ENCODE peak calls at places on chromosomes 4 and X, in four cellular contexts. V is heart left ventricle, D is cardiac muscle cell, G is uterus. T is an unnamed sample.

GRCh38 chrX:134025986-134026731 is 40.8 kb upstream of the GPC3 start:
- DNase-seq in D (peak; percentile 22), G (no peak), V (no peak), T (no peak)

GRCh38 chrX:13376857-13377441 is 57.1 kb upstream of the ATXN3L start:
- DNase-seq in D (no peak), V (peak; percentile 16), G (peak; percentile 41), T (no peak)

GRCh38 chr4:25504932-25505636 is 128.0 kb downstream of the ANAPC4 start:
- DNase-seq in G (no peak), V (no peak), D (no peak), T (no peak)

GRCh38 chr4:7806080-7806630 is 133.5 kb downstream of the AFAP1 start:
- DNase-seq in D (peak; percentile 58), V (peak; percentile 88), G (peak; percentile 86), T (peak; percentile 96)

GRCh38 chrX:937391-937790 is 275.1 kb downstream of the CRLF2 start:
- DNase-seq in V (no peak), D (no peak), G (no peak), T (no peak)

GRCh38 chr4:180949825-180950224 is 1293.4 kb upstream of the TENM3 start:
- DNase-seq in G (no peak), D (no peak), V (no peak), T (no peak)

GRCh38 chrX:40152706-40153334 is 55.1 kb upstream of the BCOR start:
- DNase-seq in V (peak; percentile 49), D (no peak), G (peak; percentile 40), T (peak; percentile 86)

GRCh38 chr4:158896459-158897238 is 127.8 kb downstream of the FNIP2 start:
- DNase-seq in D (no peak), G (no peak), V (no peak), T (no peak)

GRCh38 chrX:48676893-48677270 is 6.7 kb upstream of the WAS start:
- DNase-seq in G (no peak), D (no peak), V (no peak), T (no peak)

GRCh38 chr4:53361451-53361850 is 4.4 kb downstream of the SCFD2 start:
- DNase-seq in G (no peak), D (no peak), V (no peak), T (no peak)

GRCh38 chrX:109487640-109488039 is 5.8 kb upstream of the GUCY2F start:
- DNase-seq in V (no peak), D (no peak), G (no peak), T (no peak)

GRCh38 chrX:37926700-37927099 is 79.3 kb upstream of the DYNLT3 start:
- DNase-seq in V (no peak), D (peak; percentile 30), G (no peak), T (no peak)

GRCh38 chr4:158193171-158193749 is 17.0 kb upstream of the TMEM144 start:
- DNase-seq in D (peak; percentile 43), G (no peak), V (no peak), T (no peak)

GRCh38 chrX:56572975-56573374 is 9.5 kb downstream of the UBQLN2 start:
- DNase-seq in G (no peak), D (no peak), V (no peak), T (no peak)

GRCh38 chr4:142128529-142128928 is 492.1 kb downstream of the IL15 start:
- DNase-seq in V (peak; percentile 25), G (peak; percentile 15), D (no peak), T (peak; percentile 14)

GRCh38 chr4:168585168-168586091 is 88.6 kb downstream of the PALLD start:
- DNase-seq in G (peak; percentile 89), D (peak; percentile 80), V (peak; percentile 80), T (peak; percentile 93)

GRCh38 chrX:109733658-109734022 is 583 bp upstream of the ACSL4 start:
- DNase-seq in G (no peak), D (no peak), V (no peak), T (no peak)

GRCh38 chrX:155434906-155435743 is 23.3 kb downstream of the F8A3 start:
- DNase-seq in G (peak; percentile 19), D (no peak), V (no peak), T (peak; percentile 61)

GRCh38 chr4:142883433-142883832 is 37.3 kb upstream of the INPP4B start:
- DNase-seq in D (peak; percentile 38), G (no peak), V (no peak), T (no peak)

GRCh38 chr4:106569151-106570029 is 200.8 kb upstream of the GIMD1 start:
- DNase-seq in V (no peak), G (no peak), D (no peak), T (no peak)

GRCh38 chrX:143121471-143121870 is 95.7 kb downstream of the SPANXN4 start:
- DNase-seq in G (no peak), D (no peak), V (no peak), T (no peak)

GRCh38 chr4:54318904-54319303 is 89.8 kb downstream of the PDGFRA start:
- DNase-seq in V (no peak), G (no peak), D (peak; percentile 61), T (no peak)

GRCh38 chr4:36241771-36242170 is 2.5 kb downstream of the ARAP2 start:
- DNase-seq in G (no peak), V (no peak), D (no peak), T (no peak)

DNA sequence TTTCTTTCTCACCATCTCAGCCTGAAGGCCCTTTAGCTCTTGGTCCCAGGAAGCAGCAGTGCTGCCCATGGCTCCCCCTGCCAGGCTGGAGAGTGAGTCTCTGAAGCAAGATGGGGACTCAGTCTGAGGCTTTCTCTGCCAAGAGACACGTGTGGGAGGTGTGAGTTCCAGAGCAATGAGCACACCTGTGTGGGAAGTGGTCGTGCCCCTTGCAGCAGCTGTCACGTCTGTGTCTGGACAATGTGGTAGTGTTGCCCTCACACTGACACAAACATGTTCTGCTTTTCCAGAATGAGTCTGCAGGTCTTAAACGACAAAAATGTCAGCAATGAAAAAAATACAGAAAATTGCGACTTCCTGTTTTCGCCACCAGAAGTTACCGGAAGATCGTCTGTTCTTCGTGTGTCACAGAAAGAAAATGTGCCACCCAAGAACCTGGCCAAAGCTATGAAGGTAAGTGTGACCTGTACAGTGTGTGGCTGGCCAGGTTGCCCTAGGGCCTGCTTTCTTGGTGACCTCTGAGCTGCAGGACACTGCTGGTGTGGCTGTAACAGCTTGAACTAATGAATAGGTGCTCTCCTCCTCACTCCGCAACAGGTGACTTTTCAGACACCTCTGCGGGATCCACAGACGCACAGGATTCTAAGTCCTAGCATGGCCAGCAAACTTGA is 1.9 kb downstream of the TACC3 start:
- DNase-seq in V (no peak), G (no peak), D (no peak), T (no peak)
- H3K4me1 ChIP-seq in V (peaks cover 37% of the 10 kb centered on the region), G (no peaks in the 10 kb centered on the region), D (peaks cover 11% of the 10 kb centered on the region), T (no peaks in the 10 kb centered on the region)

GRCh38 chrX:28586891-28587635 is at the start of gene IL1RAPL1:
- DNase-seq in V (no peak), D (peak; percentile 74), G (no peak), T (no peak)
- H3K9me3 ChIP-seq in V (no peaks in the 10 kb centered on the region), D (no peaks in the 10 kb centered on the region), G (no peaks in the 10 kb centered on the region), T (no peaks in the 10 kb centered on the region)

GRCh38 chr4:48016141-48017107 is at the start of the genes CNGA1 and NIPAL1:
- DNase-seq in G (peak; percentile 49), D (peak; percentile 91), V (peak; percentile 61), T (peak; percentile 89)
- H3K27ac ChIP-seq in G (no peak within 1 kb of the TSS), D (peak within 1 kb of the TSS; percentile 79), V (no peak within 1 kb of the TSS), T (peak within 1 kb of the TSS; percentile 29)

GRCh38 chr4:156495109-156495508 is 476.5 kb downstream of the PDGFC start:
- DNase-seq in D (no peak), G (no peak), V (no peak), T (no peak)

GRCh38 chr4:156496797-156497196 is 474.8 kb downstream of the PDGFC start:
- DNase-seq in V (no peak), D (no peak), G (no peak), T (no peak)

GRCh38 chr4:156495836-156496235 is 475.8 kb downstream of the PDGFC start:
- DNase-seq in G (no peak), D (no peak), V (no peak), T (no peak)

GRCh38 chr4:156493858-156494257 is 477.7 kb downstream of the PDGFC start:
- DNase-seq in G (no peak), D (no peak), V (no peak), T (no peak)

DNA sequence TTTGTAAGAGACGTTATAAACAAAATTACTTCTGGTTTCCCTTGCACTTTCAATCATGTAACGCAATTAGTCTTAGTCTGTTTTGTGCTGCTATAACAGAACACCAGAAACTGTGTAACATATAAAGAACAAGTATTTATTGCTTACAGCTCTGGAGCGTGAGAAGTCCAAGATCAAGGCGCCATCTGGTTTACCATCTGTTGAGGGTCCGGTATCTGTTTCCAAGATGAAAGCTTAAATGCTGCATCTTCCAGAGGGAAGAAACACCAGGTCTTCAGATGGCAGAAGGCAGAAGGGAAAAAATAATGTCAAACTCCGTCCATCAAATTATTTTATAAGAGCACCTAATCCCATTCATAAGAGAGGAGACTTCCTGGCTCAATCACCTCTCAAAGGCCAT is 474.1 kb downstream of the PDGFC start:
- DNase-seq in V (no peak), D (no peak), G (no peak), T (no peak)
- H3K4me1 ChIP-seq in V (no peaks in the 10 kb centered on the region), D (no peaks in the 10 kb centered on the region), G (no peaks in the 10 kb centered on the region), T (no peaks in the 10 kb centered on the region)

DNA sequence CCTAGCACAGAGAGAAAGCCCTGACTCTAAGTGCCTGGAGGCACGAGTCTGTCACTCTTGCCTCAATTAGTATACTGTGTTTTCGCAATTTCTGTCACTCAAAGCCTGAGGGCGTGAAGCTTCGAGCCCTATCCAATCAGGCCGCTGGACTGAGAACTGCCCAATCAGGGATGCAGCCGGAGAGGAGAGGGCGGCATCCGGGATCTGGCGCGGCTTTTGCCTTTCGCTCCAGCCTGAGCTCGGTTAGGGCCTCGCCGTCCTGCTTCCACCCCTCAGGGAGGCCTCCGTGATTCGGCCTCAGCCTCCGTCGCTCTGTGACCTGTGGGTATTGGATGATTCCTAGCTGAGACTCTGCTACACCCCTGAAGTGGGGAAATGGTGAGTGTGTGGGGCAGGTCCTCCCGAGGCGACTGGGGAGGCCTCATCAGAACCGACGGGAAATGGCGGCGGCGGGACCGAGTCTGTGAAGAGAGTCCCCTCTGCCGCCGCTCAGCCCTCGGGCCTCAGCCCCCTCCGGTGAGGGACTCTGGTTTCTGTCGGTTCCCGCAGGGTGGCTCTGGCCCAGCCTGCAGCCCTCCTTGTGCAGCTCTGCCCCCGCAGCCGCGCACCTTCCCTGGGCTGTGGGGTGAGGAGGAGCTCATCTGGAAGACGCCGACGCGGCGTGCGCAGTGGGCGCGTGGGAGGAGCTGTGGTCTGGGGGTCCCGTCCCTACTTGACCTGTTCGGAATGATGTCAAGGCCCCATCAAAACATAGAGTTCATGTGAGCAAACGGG is 48.5 kb downstream of the ZNF141 start:
- DNase-seq in G (no peak), D (no peak), V (no peak), T (no peak)
- H3K9me3 ChIP-seq in G (no peaks in the 10 kb centered on the region), D (peaks cover 2% of the 10 kb centered on the region), V (peaks cover 15% of the 10 kb centered on the region), T (peaks cover 17% of the 10 kb centered on the region)

GRCh38 chrX:154051210-154051810 is 31.6 kb upstream of the IRAK1 start:
- DNase-seq in V (peak; percentile 54), G (peak; percentile 70), D (peak; percentile 62), T (peak; percentile 77)

GRCh38 chrX:154048398-154048797 is 28.7 kb upstream of the IRAK1 start:
- DNase-seq in V (no peak), G (no peak), D (no peak), T (no peak)

GRCh38 chrX:154049209-154050112 is 29.8 kb upstream of the IRAK1 start:
- DNase-seq in D (no peak), G (no peak), V (no peak), T (peak; percentile 66)

GRCh38 chrX:154047266-154047665 is 27.6 kb upstream of the IRAK1 start:
- DNase-seq in V (no peak), D (no peak), G (no peak), T (no peak)

DNA sequence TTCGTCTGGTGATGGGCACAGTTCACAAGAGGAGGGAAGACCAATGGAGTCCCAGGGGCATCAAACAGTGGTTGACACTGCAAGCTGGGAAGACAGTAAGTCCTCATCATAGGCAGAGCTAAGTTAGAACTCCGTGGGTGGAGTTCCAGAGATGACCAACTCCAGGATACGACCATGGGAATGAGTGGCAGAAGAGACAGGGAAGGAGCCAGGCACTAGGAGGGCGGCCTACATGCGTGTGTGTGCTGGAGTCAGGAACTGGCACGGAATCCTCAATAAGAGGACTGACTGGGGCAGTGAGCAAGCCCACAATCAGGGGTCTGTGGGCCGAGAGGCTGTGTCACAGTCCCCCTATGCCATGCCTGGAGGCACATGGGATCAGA is 30.4 kb upstream of the IRAK1 start:
- DNase-seq in V (no peak), D (no peak), G (no peak), T (no peak)
- H3K27ac ChIP-seq in V (no peak overlapping the region), D (no peak overlapping the region), G (peak overlapping the region; percentile 51), T (peak overlapping the region; percentile 48)

T was measured in right cardiac atrium.